ENCODE peak calls at places on chromosomes 13 and 19, in five cellular contexts. I, T, Q, Z and C are unnamed samples. For H3K36me3, the result is how much of the 10 kb centered on the place peaks cover.

GRCh38 chr13:89953581-89953980 is 1393.9 kb upstream of the MIR17HG start:
- DNase-seq in I (no peak), T (no peak), Q (no peak), Z (no peak), C (no peak)

GRCh38 chr13:23871616-23872220 is 17.5 kb downstream of the MIPEP start:
- DNase-seq in I (no peak), T (no peak), Q (no peak), Z (peak), C (no peak)

GRCh38 chr19:44345969-44346368 is 10.5 kb downstream of the ZNF112 start:
- DNase-seq in I (no peak), T (no peak), Q (no peak), Z (no peak), C (no peak)

GRCh38 chr13:59547950-59548349 is 615.8 kb downstream of the DIAPH3 start:
- DNase-seq in I (no peak), T (no peak), Q (no peak), Z (no peak), C (no peak)

GRCh38 chr19:13887039-13887438 is 10.1 kb downstream of the NANOS3 start:
- DNase-seq in I (peak), T (no peak), Q (peak), Z (peak), C (peak)

GRCh38 chr13:98565726-98566577 is 11.0 kb downstream of the STK24 start:
- DNase-seq in I (peak), T (peak), Q (no peak), Z (peak), C (peak)

GRCh38 chr13:80084086-80084676 is 256.7 kb downstream of the SPRY2 start:
- DNase-seq in I (no peak), T (no peak), Q (no peak), Z (peak), C (no peak)

GRCh38 chr13:79457948-79458347 is 23.0 kb upstream of the NDFIP2 start:
- DNase-seq in I (no peak), T (no peak), Q (no peak), Z (peak), C (no peak)

GRCh38 chr13:112998506-112999280 is 29.7 kb downstream of the MCF2L start:
- DNase-seq in I (peak), T (no peak), Q (no peak), Z (no peak), C (no peak)

GRCh38 chr19:16878181-16878965 is 10.4 kb upstream of the F2RL3 start:
- DNase-seq in I (no peak), T (no peak), Q (no peak), Z (no peak), C (no peak)
- H3K36me3 ChIP-seq in I (under half), T (half or more), Q (under half), Z (under half), C (half or more)

GRCh38 chr19:15010497-15011255 is 31.0 kb upstream of the SLC1A6 start:
- DNase-seq in I (no peak), T (no peak), Q (no peak), Z (no peak), C (no peak)
- H3K36me3 ChIP-seq in I (under half), T (under half), Q (under half), Z (under half), C (under half)

DNA sequence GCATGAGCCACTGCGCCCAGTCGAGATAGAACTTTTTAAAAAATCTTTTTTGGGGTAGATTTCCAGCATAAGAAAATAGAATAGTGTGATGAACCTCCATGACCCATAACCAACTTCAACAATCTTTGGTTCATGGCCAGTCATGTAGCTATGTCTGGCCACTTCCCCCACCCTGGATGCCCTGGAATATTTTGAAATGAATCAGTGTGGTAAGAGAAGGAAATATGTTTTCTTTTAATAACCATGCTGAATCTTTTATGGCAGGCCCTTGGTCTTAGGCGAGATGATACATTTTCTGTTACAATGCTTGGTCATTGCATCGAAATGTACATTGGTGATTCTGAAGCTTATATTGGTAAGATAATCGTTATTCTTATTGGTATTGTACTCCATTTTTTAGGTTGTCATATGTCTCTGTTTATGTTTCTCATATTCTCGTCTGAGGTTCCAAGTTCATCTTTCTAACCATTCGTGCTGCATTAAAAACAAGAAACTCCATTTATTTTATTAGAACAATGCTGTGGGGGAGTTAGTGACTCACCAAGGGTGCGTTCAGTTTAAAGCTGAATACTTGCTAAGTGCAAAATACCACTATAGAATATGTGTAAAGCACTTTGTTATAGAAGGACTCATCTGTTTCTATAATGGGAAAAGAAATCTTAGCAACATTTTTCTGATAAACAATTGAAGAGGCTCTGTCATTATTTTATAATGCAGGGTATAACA is 16.4 kb upstream of the UPF3A start:
- DNase-seq in I (no peak), T (no peak), Q (no peak), Z (peak), C (no peak)
- H3K36me3 ChIP-seq in I (under half), T (half or more), Q (under half), Z (half or more), C (half or more)

GRCh38 chr19:49798574-49798973 is 14.5 kb downstream of the FUZ start:
- DNase-seq in I (no peak), T (no peak), Q (no peak), Z (no peak), C (no peak)
- H3K36me3 ChIP-seq in I (under half), T (half or more), Q (under half), Z (under half), C (half or more)

GRCh38 chr13:70191034-70191433 is 82.8 kb upstream of the KLHL1 start:
- DNase-seq in I (no peak), T (no peak), Q (no peak), Z (no peak), C (no peak)
- H3K36me3 ChIP-seq in I (under half), T (under half), Q (under half), Z (under half), C (under half)

GRCh38 chr19:57682226-57682766 is 519 bp downstream of the ZNF551 start:
- DNase-seq in I (no peak), T (no peak), Q (no peak), Z (no peak), C (no peak)

GRCh38 chr19:57689750-57690149 is 8.0 kb downstream of the ZNF551 start:
- DNase-seq in I (no peak), T (no peak), Q (no peak), Z (no peak), C (no peak)

GRCh38 chr19:57687363-57688010 is 5.7 kb downstream of the ZNF551 start:
- DNase-seq in I (no peak), T (no peak), Q (no peak), Z (no peak), C (no peak)

GRCh38 chr19:57686727-57687126 is 5.0 kb downstream of the ZNF551 start:
- DNase-seq in I (no peak), T (no peak), Q (no peak), Z (no peak), C (no peak)

DNA sequence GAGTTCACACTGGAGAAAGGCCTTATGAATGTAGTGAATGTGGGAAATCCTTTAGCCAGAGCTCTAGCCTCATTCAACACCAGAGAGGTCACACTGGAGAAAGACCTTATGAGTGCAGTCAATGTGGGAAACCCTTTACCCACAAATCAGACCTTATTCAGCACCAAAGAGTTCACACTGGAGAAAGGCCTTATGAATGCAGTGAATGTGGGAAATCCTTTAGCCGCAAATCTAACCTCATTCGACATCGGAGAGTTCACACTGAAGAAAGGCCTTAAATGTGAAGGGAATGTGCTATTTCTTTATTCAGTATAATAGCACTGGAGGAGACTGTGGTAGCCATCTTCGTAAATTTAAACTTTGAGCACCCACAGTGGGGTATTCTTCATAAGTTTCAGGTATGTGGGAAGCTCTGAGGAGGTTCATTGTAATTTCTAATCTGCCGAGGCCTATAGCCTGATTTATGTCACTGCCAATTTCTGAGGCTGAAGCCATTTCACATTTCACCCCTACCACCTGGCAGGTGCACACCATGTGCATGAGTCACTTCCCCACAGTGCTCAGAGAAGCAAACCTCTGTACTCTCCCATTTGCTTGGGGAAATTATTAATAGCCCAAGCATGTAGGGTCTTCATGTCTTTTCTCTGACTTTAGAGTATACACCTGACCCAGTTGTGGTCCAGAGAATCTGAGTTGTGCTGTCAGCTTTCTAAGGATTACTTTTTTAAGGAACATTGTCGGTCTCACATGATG is 6.4 kb downstream of the ZNF551 start:
- DNase-seq in I (no peak), T (no peak), Q (no peak), Z (no peak), C (no peak)
- H3K36me3 ChIP-seq in I (under half), T (half or more), Q (under half), Z (under half), C (under half)

GRCh38 chr19:5273782-5274181 is 66.8 kb downstream of the PTPRS start:
- DNase-seq in I (no peak), T (no peak), Q (no peak), Z (no peak), C (no peak)
- H3K36me3 ChIP-seq in I (under half), T (half or more), Q (under half), Z (under half), C (half or more)

GRCh38 chr19:50480281-50481111 is 3.8 kb upstream of the GARIN5A start:
- DNase-seq in I (no peak), T (no peak), Q (no peak), Z (no peak), C (no peak)

GRCh38 chr19:50479761-50480251 is 3.2 kb upstream of the GARIN5A start:
- DNase-seq in I (no peak), T (no peak), Q (no peak), Z (no peak), C (no peak)

GRCh38 chr19:50482886-50483285 is 6.2 kb upstream of the GARIN5A start:
- DNase-seq in I (no peak), T (no peak), Q (no peak), Z (no peak), C (no peak)

GRCh38 chr19:50481351-50482149 is 4.9 kb upstream of the GARIN5A start:
- DNase-seq in I (no peak), T (no peak), Q (no peak), Z (no peak), C (no peak)

GRCh38 chr19:50482271-50482855 is 5.7 kb upstream of the GARIN5A start:
- DNase-seq in I (no peak), T (no peak), Q (no peak), Z (no peak), C (no peak)
- H3K36me3 ChIP-seq in I (under half), T (half or more), Q (under half), Z (under half), C (half or more)